ENCODE peak calls at places on chromosomes 11 and 22, in eight cellular contexts. P is germinal center; Y is stimulated activated CD4-positive, alpha-beta T cell treated with anti-CD3 and anti-CD28 coated beads, TNF-alpha, amount 100 ng/mL, for 24 hours; S is HTR-8/SVneo; V is dorsolateral prefrontal cortex; X is nucleus accumbens; D is stimulated activated CD8-positive, alpha-beta memory T cell treated with anti-CD3 and anti-CD28 coated beads, Interleukin-2, amount 100 ng/mL, for 48 hours; U is H9. T is an unnamed sample.

GRCh38 chr11:3101921-3102640 is 44.9 kb upstream of the CARS1 start:
- DNase-seq in X (no peak), Y (no peak), S (no peak), U (no peak), P (peak; percentile 2), D (no peak), V (peak; percentile 10), T (no peak)

GRCh38 chr11:18526130-18526520 is 617 bp downstream of the TSG101 start:
- DNase-seq in U (no peak), V (no peak), D (no peak), Y (no peak), S (no peak), X (no peak), P (no peak), T (no peak)

GRCh38 chr11:119126675-119127268 is 5.4 kb downstream of the HINFP start:
- DNase-seq in D (no peak), U (no peak), X (no peak), S (no peak), Y (no peak), P (no peak), V (no peak), T (no peak)

GRCh38 chr11:20022363-20023081 is 137.8 kb downstream of the DBX1 start:
- DNase-seq in D (no peak), U (peak; percentile 80), P (no peak), V (no peak), S (peak; percentile 34), X (no peak), Y (no peak), T (peak; percentile 15)

GRCh38 chr22:22462813-22463567 is 45.6 kb downstream of the ZNF280B start:
- DNase-seq in Y (no peak), U (no peak), S (no peak), P (no peak), X (no peak), V (no peak), D (no peak), T (no peak)

GRCh38 chr11:125925247-125925740 is 20.6 kb upstream of the VSIG10L2 start:
- DNase-seq in V (no peak), X (no peak), D (no peak), Y (no peak), P (no peak), U (no peak), S (no peak), T (no peak)

GRCh38 chr11:13970986-13971385 is 8.5 kb downstream of the SPON1 start:
- DNase-seq in X (no peak), P (no peak), D (no peak), S (peak; percentile 18), U (peak; percentile 55), V (no peak), Y (no peak), T (no peak)

GRCh38 chr11:17298302-17298701 is 21.8 kb downstream of the NUCB2 start:
- DNase-seq in Y (no peak), D (peak; percentile 24), P (no peak), V (no peak), X (no peak), U (no peak), S (no peak), T (peak; percentile 20)

GRCh38 chr22:39967103-39967829 is 7.1 kb downstream of the TMA7B start:
- DNase-seq in P (no peak), U (no peak), D (no peak), Y (no peak), V (no peak), S (no peak), X (no peak), T (no peak)

GRCh38 chr11:46327829-46328228 is 19.4 kb upstream of the DGKZ start:
- DNase-seq in V (no peak), X (no peak), U (no peak), Y (no peak), D (no peak), S (no peak), P (no peak), T (no peak)

GRCh38 chr11:7759010-7759409 is 37.7 kb downstream of the OR5P2 start:
- DNase-seq in Y (no peak), D (no peak), P (no peak), S (no peak), V (no peak), U (no peak), X (no peak), T (peak; percentile 30)

GRCh38 chr22:21015051-21016006 is at the start of gene P2RX6:
- DNase-seq in Y (no peak), P (no peak), V (peak; percentile 58), X (no peak), U (no peak), S (no peak), D (no peak), T (no peak)

GRCh38 chr11:579830-580601 is 3.7 kb downstream of the PHRF1 start:
- DNase-seq in V (no peak), P (no peak), U (no peak), Y (no peak), X (no peak), D (no peak), S (no peak), T (no peak)

GRCh38 chr11:91686700-91687099 is 537.9 kb upstream of the FAT3 start:
- DNase-seq in P (no peak), S (no peak), Y (no peak), X (no peak), U (no peak), D (no peak), V (no peak), T (no peak)

GRCh38 chr22:18000441-18001039 is 23.8 kb downstream of the MICAL3 start:
- DNase-seq in X (no peak), V (no peak), Y (no peak), P (peak; percentile 18), D (no peak), S (peak; percentile 21), U (no peak), T (peak; percentile 30)

GRCh38 chr22:27045103-27045940 is 387.9 kb downstream of the MIAT start:
- DNase-seq in Y (no peak), D (no peak), P (no peak), U (no peak), S (peak; percentile 26), X (no peak), V (no peak), T (no peak)

T was measured in GM13977.